ENCODE peak calls at places on chromosomes 13 and 19, in four cellular contexts. H is HCT116, Q is K562, R is Panc1. Y is an unnamed sample.
A peak's percentile ranks its signal among the peaks of the same experiment; 100 is the strongest.

GRCh38 chr13:112174476-112175110 is 107.6 kb downstream of the SOX1 start:
- DNase-seq in H (no peak), Q (no peak), R (no peak), Y (no peak)

GRCh38 chr19:13984875-13985741 is 21.0 kb downstream of the RFX1 start:
- DNase-seq in H (no peak), Q (no peak), R (no peak), Y (peak; percentile 18)

GRCh38 chr13:46473806-46474205 is 79.2 kb upstream of the LRCH1 start:
- DNase-seq in H (no peak), Q (no peak), R (no peak), Y (no peak)

GRCh38 chr13:38045278-38046048 is 175.9 kb upstream of the TRPC4 start:
- DNase-seq in H (no peak), Q (peak; percentile 69), R (no peak), Y (peak; percentile 2)

GRCh38 chr13:34578917-34579316 is 363.2 kb upstream of the NBEA start:
- DNase-seq in H (no peak), Q (no peak), R (no peak), Y (no peak)

GRCh38 chr13:60986301-60986700 is 429.3 kb downstream of the PCDH20 start:
- DNase-seq in H (no peak), Q (no peak), R (no peak), Y (no peak)

GRCh38 chr19:17872251-17873001 is 681 bp downstream of the SLC5A5 start:
- DNase-seq in H (no peak), Q (no peak), R (no peak), Y (no peak)

GRCh38 chr19:48962029-48962848 is 2.9 kb upstream of the FTL start:
- DNase-seq in H (no peak), Q (peak; percentile 92), R (no peak), Y (peak; percentile 81)

GRCh38 chr13:41315466-41316047 is 4.5 kb downstream of the NAA16 start:
- DNase-seq in H (no peak), Q (no peak), R (no peak), Y (no peak)

DNA sequence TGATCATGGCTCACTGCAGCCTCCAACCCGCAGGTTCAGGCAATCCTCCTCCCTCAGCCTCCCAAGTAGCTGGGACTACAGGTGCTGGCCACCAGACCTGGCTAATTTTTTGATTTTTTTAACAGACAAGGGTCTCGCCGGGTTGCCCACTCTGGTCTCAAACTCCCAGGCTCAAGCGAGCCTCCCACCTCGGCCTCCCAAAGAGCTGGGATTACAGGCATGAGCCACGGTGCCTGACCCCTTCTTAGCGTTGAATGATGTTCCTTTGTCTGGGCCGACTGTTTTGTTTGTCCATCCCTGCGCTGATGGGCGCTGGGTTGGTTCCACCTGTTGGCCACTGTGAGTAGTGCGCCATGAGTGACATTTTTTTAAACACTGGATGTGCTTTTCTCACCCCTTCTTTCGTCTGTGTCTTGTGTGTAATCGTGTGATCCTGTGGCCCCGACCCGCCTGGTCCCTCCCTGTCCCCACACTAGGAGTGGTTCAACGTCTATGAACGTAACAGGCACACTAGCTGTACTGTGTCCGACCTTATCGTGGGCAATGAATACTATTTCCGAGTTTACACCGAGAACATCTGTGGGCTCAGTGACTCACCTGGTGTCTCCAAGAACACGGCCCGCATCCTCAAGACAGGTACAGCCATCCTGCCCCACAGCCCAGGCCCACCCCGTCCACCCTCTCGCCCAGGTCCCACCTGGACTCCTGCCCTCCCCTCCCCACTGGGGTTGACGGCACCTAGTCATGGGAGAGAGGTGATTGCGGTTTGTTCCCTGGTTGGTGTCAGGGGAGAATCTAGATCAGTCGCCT is 15.0 kb upstream of the EMC10 start:
- DNase-seq in H (peak; percentile 48), Q (peak; percentile 87), R (peak; percentile 54), Y (peak; percentile 71)
- TF ChIP-seq TCF7L2 in H (peak; percentile 67), Q (no peak), R (no peak), Y (no peak)

GRCh38 chr19:15251749-15252397 is 19.6 kb upstream of the EPHX3 start:
- DNase-seq in H (no peak), Q (peak; percentile 33), R (no peak), Y (peak; percentile 40)
- TF ChIP-seq TCF7L2 in H (no peak), Q (no peak), R (no peak), Y (no peak)

GRCh38 chr19:4067396-4068057 is 828 bp upstream of the ZBTB7A start:
- DNase-seq in H (no peak), Q (peak; percentile 69), R (no peak), Y (no peak)
- TF ChIP-seq TCF7L2 in H (no peak), Q (no peak), R (no peak), Y (no peak)

DNA sequence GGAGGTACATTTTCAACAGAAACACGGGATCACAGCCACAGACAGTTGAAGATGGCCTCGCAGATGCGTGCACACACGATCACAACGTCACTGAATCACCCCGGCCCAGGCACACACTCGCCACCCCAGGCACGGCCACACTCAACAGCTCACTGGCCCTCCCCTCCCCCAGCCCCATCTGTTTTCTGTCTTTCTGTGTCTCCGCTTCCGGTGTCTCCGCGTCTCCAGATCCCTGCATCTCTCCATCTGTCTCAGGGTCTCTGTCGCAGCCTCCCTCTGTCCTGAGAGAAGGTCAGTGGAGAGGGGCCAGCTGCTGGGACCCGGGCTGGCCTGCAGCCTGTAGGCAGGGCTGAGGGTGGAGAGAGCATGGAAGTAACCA is 3.8 kb upstream of the ATP1A3 start:
- DNase-seq in H (no peak), Q (no peak), R (no peak), Y (no peak)
- TF ChIP-seq TCF7L2 in H (no peak), Q (no peak), R (no peak), Y (no peak)

DNA sequence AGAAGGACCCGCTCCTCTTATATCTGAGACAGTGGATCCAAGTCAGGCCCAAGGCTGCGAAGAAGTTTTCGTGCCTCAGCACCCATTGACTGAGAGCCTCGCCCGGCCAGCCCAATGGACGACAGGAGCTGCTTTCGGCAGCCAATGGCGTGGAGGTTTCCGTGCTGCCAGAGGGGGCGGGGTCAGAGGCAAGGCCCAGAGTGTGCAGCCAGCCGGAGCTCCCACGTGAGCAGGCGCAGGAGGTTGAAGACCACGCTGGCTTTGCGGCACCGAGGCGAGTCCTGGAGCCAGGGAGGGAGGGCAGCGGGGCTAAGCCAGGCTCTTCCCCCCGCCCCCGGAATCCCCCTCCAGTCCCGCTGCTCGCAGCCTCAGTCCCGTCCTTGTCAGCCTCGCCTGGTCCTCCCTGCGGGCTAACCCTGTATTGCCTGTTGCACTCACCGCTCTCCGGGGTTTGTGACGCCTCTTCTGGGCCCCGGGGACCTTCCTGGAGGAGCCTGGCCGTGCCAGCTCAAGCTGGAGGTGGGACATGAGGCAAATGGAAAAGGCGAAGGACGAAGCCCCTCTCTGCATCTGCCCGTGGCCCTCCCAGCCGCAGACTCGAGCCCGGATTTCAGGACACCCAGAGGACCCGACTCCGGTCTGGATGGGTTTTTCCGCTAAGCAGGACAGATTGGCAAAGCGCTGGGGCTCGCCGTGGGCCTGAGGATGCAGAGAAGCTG is 1.5 kb downstream of the IFNL4 start:
- DNase-seq in H (no peak), Q (no peak), R (no peak), Y (no peak)
- TF ChIP-seq TCF7L2 in H (no peak), Q (no peak), R (no peak), Y (no peak)

DNA sequence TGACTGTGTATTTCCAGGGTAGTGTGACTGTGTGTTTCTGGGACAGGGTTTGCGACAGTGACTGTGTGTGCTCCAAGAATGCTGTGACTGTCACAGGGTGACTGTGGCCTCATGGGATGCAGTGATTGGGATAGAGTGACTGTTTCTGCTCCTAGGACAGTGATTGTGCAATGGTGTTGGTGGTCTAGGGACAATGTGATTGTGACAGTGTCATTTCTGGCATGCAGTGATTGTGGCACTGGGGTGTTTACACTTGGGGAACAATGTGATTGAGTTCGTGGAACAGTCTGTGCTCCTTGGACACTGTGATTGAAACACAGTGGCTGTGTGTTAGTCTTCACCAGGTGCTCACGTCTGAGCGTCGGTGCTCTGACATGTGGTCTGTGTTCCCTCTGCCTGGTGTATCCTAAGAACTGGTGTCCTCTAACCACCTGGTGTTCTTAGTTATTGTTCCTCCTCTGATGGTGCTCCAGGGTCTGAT is 1.7 kb downstream of the PDE4A start:
- DNase-seq in H (no peak), Q (peak; percentile 43), R (no peak), Y (no peak)
- TF ChIP-seq TCF7L2 in H (no peak), Q (no peak), R (no peak), Y (no peak)

Y was measured in HepG2.